ENCODE peak calls at places on chromosomes 11 and 22, in five cellular contexts. One of them, this sample, is unnamed.
A peak's percentile ranks its signal among the peaks of the same experiment; 100 is the strongest.

GRCh38 chr11:40202569-40202968 is 1256.9 kb downstream of the LRRC4C start:
- DNase-seq in kidney: no peak
- DNase-seq in HFFc6: no peak
- DNase-seq in AG04450: no peak
- DNase-seq in mesothelial cell of epicardium: no peak
- DNase-seq in this sample: no peak

GRCh38 chr11:110797453-110797852 is 85.2 kb upstream of the ARHGAP20 start:
- DNase-seq in kidney: no peak
- DNase-seq in mesothelial cell of epicardium: no peak
- DNase-seq in AG04450: no peak
- DNase-seq in HFFc6: no peak
- DNase-seq in this sample: no peak

GRCh38 chr11:134418119-134418840 is 6.2 kb upstream of the B3GAT1 start:
- DNase-seq in mesothelial cell of epicardium: no peak
- DNase-seq in AG04450: no peak
- DNase-seq in HFFc6: no peak
- DNase-seq in kidney: no peak
- DNase-seq in this sample: no peak

GRCh38 chr11:62613275-62613864 is 313 bp downstream of the ROM1 start:
- DNase-seq in AG04450: no peak
- DNase-seq in mesothelial cell of epicardium: no peak
- DNase-seq in HFFc6: no peak
- DNase-seq in kidney: no peak
- DNase-seq in this sample: no peak

GRCh38 chr22:17806437-17806836 is 32.2 kb upstream of the BID start:
- DNase-seq in HFFc6: no peak
- DNase-seq in kidney: no peak
- DNase-seq in mesothelial cell of epicardium: no peak
- DNase-seq in AG04450: no peak
- DNase-seq in this sample: no peak

GRCh38 chr11:108368134-108368533 is 99.2 kb downstream of the C11orf65 start:
- DNase-seq in kidney: no peak
- DNase-seq in mesothelial cell of epicardium: no peak
- DNase-seq in HFFc6: no peak
- DNase-seq in AG04450: no peak
- DNase-seq in this sample: no peak

GRCh38 chr11:2927851-2928604 is 1.2 kb downstream of the PHLDA2 start:
- DNase-seq in HFFc6: peak; percentile 19
- DNase-seq in kidney: peak; percentile 78
- DNase-seq in AG04450: no peak
- DNase-seq in mesothelial cell of epicardium: no peak
- DNase-seq in this sample: peak; percentile 84

GRCh38 chr11:17387811-17388210 is 648 bp downstream of the KCNJ11 start:
- DNase-seq in HFFc6: no peak
- DNase-seq in mesothelial cell of epicardium: no peak
- DNase-seq in AG04450: no peak
- DNase-seq in kidney: peak; percentile 79
- DNase-seq in this sample: no peak

GRCh38 chr11:85758026-85758425 is 52.9 kb downstream of the SYTL2 start:
- DNase-seq in kidney: no peak
- DNase-seq in AG04450: no peak
- DNase-seq in HFFc6: no peak
- DNase-seq in mesothelial cell of epicardium: no peak
- DNase-seq in this sample: no peak

GRCh38 chr11:67406969-67407699 is 3.3 kb downstream of the TBC1D10C start:
- DNase-seq in HFFc6: no peak
- DNase-seq in kidney: no peak
- DNase-seq in mesothelial cell of epicardium: no peak
- DNase-seq in AG04450: no peak
- DNase-seq in this sample: no peak

GRCh38 chr11:83257638-83258229 is 28.4 kb downstream of the CCDC90B start:
- DNase-seq in mesothelial cell of epicardium: no peak
- DNase-seq in HFFc6: peak; percentile 77
- DNase-seq in AG04450: no peak
- DNase-seq in kidney: no peak
- DNase-seq in this sample: no peak

GRCh38 chr22:32416556-32417085 is 4.6 kb upstream of the RTCB start:
- DNase-seq in kidney: no peak
- DNase-seq in AG04450: no peak
- DNase-seq in HFFc6: no peak
- DNase-seq in mesothelial cell of epicardium: no peak
- DNase-seq in this sample: no peak

GRCh38 chr11:40227730-40228129 is 1231.7 kb downstream of the LRRC4C start:
- DNase-seq in mesothelial cell of epicardium: no peak
- DNase-seq in AG04450: no peak
- DNase-seq in HFFc6: no peak
- DNase-seq in kidney: no peak
- DNase-seq in this sample: no peak

GRCh38 chr11:61332266-61332822 is 561 bp downstream of the DDB1 start:
- DNase-seq in AG04450: no peak
- DNase-seq in kidney: no peak
- DNase-seq in mesothelial cell of epicardium: no peak
- DNase-seq in HFFc6: peak; percentile 9
- DNase-seq in this sample: no peak

GRCh38 chr11:69699213-69699612 is 4.6 kb downstream of the FGF19 start:
- DNase-seq in HFFc6: no peak
- DNase-seq in kidney: no peak
- DNase-seq in mesothelial cell of epicardium: no peak
- DNase-seq in AG04450: no peak
- DNase-seq in this sample: no peak

GRCh38 chr11:130999992-131000770 is 83.9 kb upstream of the SNX19 start:
- DNase-seq in HFFc6: peak; percentile 95
- DNase-seq in kidney: no peak
- DNase-seq in AG04450: peak; percentile 95
- DNase-seq in mesothelial cell of epicardium: no peak
- DNase-seq in this sample: no peak

GRCh38 chr11:18650859-18651557 is 16.9 kb upstream of the SPTY2D1 start:
- DNase-seq in kidney: no peak
- DNase-seq in AG04450: peak; percentile 42
- DNase-seq in HFFc6: peak; percentile 40
- DNase-seq in mesothelial cell of epicardium: no peak
- DNase-seq in this sample: no peak

GRCh38 chr11:13118194-13118593 is 109.1 kb downstream of the RASSF10 start:
- DNase-seq in kidney: no peak
- DNase-seq in mesothelial cell of epicardium: no peak
- DNase-seq in HFFc6: peak; percentile 99
- DNase-seq in AG04450: peak; percentile 83
- DNase-seq in this sample: no peak

GRCh38 chr11:107482234-107482633 is 24.6 kb upstream of the CWF19L2 start:
- DNase-seq in mesothelial cell of epicardium: no peak
- DNase-seq in AG04450: no peak
- DNase-seq in HFFc6: no peak
- DNase-seq in kidney: no peak
- DNase-seq in this sample: no peak

GRCh38 chr11:27700351-27701261 is at the start of gene BDNF:
- DNase-seq in kidney: peak; percentile 66
- DNase-seq in AG04450: no peak
- DNase-seq in HFFc6: peak; percentile 36
- DNase-seq in mesothelial cell of epicardium: no peak
- DNase-seq in this sample: peak; percentile 72

GRCh38 chr22:39115570-39115969 is 18.5 kb downstream of the APOBEC3H start:
- DNase-seq in mesothelial cell of epicardium: no peak
- DNase-seq in AG04450: no peak
- DNase-seq in kidney: no peak
- DNase-seq in HFFc6: no peak
- DNase-seq in this sample: no peak

GRCh38 chr22:39114157-39114511 is 17.1 kb downstream of the APOBEC3H start:
- DNase-seq in kidney: no peak
- DNase-seq in AG04450: no peak
- DNase-seq in HFFc6: no peak
- DNase-seq in mesothelial cell of epicardium: no peak
- DNase-seq in this sample: no peak

GRCh38 chr22:39115976-39116621 is 19.1 kb downstream of the APOBEC3H start:
- DNase-seq in kidney: no peak
- DNase-seq in AG04450: no peak
- DNase-seq in HFFc6: no peak
- DNase-seq in mesothelial cell of epicardium: no peak
- DNase-seq in this sample: no peak

GRCh38 chr22:39120983-39121382 is 23.9 kb downstream of the APOBEC3H start:
- DNase-seq in HFFc6: no peak
- DNase-seq in mesothelial cell of epicardium: no peak
- DNase-seq in kidney: no peak
- DNase-seq in AG04450: no peak
- DNase-seq in this sample: no peak

GRCh38 chr22:39117585-39118191 is 20.6 kb downstream of the APOBEC3H start:
- DNase-seq in mesothelial cell of epicardium: no peak
- DNase-seq in HFFc6: peak; percentile 15
- DNase-seq in AG04450: no peak
- DNase-seq in kidney: no peak
- DNase-seq in this sample: no peak
- TF ChIP-seq CTCF in mesothelial cell of epicardium: no peak
- TF ChIP-seq CTCF in HFFc6: peak; percentile 78
- TF ChIP-seq CTCF in AG04450: peak; percentile 64
- TF ChIP-seq CTCF in kidney: peak; percentile 38
- TF ChIP-seq CTCF in this sample: peak; percentile 77

DNA sequence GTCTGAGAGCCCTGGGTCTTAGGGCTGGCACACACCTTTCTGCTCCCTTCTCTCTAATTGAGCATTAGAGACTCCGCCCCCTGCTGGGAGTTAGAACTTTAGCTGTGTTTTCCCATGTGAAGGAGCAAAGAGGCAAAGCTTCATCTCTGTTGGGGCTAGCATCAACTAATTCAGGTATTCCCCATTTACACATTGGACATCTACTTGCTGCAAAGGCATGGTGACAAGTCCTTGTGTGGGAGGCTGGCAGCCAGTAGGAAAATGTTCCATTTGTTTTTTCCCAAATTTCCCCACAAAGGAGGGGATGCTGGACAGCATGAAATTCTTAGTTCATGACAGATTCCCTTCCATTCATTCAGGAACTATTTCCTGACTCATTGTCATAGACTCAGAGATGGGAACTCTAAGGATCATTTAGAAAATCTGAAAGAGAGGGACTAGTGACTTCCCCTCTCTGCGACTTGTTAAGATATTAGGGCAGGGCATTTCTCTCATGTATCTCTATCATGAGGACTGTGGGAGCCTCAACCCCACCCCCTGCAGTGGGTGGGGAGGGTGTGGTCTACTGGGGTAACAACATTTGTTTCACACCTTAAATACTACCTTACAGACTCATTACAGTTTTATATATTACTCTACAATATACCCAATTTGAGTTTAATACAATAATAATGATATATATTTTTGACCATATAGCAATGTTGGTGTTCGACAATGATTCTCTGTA is 3.7 kb downstream of the CD44 start:
- DNase-seq in HFFc6: peak; percentile 74
- DNase-seq in kidney: no peak
- DNase-seq in mesothelial cell of epicardium: no peak
- DNase-seq in AG04450: no peak
- DNase-seq in this sample: no peak
- TF ChIP-seq CTCF in HFFc6: no peak
- TF ChIP-seq CTCF in kidney: no peak
- TF ChIP-seq CTCF in mesothelial cell of epicardium: no peak
- TF ChIP-seq CTCF in AG04450: no peak
- TF ChIP-seq CTCF in this sample: peak; percentile 63

DNA sequence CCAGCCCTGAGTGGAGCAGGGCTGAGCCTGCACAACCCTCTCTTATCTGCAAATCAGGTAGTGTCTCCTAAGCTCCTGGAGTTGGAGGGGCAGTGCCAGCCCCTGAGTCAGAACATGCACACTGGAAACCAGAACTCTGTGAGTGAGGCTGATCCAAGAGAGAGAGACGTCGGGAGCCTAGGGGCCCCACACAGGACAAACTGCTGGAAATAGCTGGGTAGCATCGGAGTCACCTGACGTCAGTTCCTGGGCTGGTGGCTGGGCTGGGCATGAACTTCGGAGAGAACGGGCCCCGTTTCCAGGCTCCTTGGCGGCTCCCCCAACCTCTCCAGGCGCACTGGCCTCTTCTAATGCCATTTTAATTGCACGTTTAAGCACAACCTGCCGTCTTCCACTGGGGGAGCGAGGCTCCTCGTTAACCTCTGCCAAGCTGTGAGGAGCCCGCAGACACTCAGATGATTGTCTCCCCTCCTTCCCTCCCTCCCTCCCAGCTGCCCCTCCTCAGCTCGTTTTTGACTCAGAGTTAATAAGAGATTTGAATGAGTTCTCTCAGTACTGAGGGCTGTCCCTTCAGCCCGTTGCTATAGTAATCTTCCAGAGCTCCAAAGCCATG is 191.2 kb upstream of the TBCEL start:
- DNase-seq in mesothelial cell of epicardium: no peak
- DNase-seq in HFFc6: no peak
- DNase-seq in kidney: no peak
- DNase-seq in AG04450: no peak
- DNase-seq in this sample: no peak
- TF ChIP-seq CTCF in mesothelial cell of epicardium: no peak
- TF ChIP-seq CTCF in HFFc6: no peak
- TF ChIP-seq CTCF in kidney: no peak
- TF ChIP-seq CTCF in AG04450: no peak
- TF ChIP-seq CTCF in this sample: no peak

GRCh38 chr11:102325088-102325487 is 7.8 kb downstream of the BIRC3 start:
- DNase-seq in mesothelial cell of epicardium: no peak
- DNase-seq in AG04450: no peak
- DNase-seq in HFFc6: no peak
- DNase-seq in kidney: no peak
- DNase-seq in this sample: no peak
- TF ChIP-seq CTCF in mesothelial cell of epicardium: no peak
- TF ChIP-seq CTCF in AG04450: no peak
- TF ChIP-seq CTCF in HFFc6: no peak
- TF ChIP-seq CTCF in kidney: no peak
- TF ChIP-seq CTCF in this sample: peak; percentile 29